ENCODE peak calls at places on chromosomes 5 and 9, in five cellular contexts. X, Q, N, W and T are unnamed samples.
A peak's percentile ranks its signal among the peaks of the same experiment; 100 is the strongest.

GRCh38 chr9:34458967-34459355 is 356 bp downstream of the DNAI1 start:
- DNase-seq in X (no peak), Q (peak; percentile 14), N (no peak), W (no peak), T (no peak)

GRCh38 chr5:10352404-10353240 is 873 bp upstream of the MARCHF6 start:
- DNase-seq in X (no peak), Q (peak; percentile 64), N (peak; percentile 80), W (peak; percentile 68), T (no peak)

GRCh38 chr5:149846021-149846420 is 98.6 kb downstream of the PDE6A start:
- DNase-seq in X (no peak), Q (no peak), N (no peak), W (no peak), T (no peak)

GRCh38 chr5:68834486-68834885 is 259.3 kb upstream of the SLC30A5 start:
- DNase-seq in X (no peak), Q (no peak), N (peak; percentile 88), W (no peak), T (no peak)

GRCh38 chr9:120999317-120999716 is 50.8 kb downstream of the C5 start:
- DNase-seq in X (no peak), Q (no peak), N (no peak), W (no peak), T (no peak)

GRCh38 chr9:97518909-97519307 is 17.4 kb downstream of the TMOD1 start:
- DNase-seq in X (no peak), Q (no peak), N (no peak), W (peak; percentile 90), T (no peak)

GRCh38 chr5:32443541-32444190 is 874 bp downstream of the ZFR start:
- DNase-seq in X (peak; percentile 43), Q (peak; percentile 74), N (peak; percentile 71), W (peak; percentile 76), T (peak; percentile 81)

GRCh38 chr5:67156976-67157583 is 39.5 kb downstream of the CD180 start:
- DNase-seq in X (peak; percentile 61), Q (peak; percentile 64), N (peak; percentile 49), W (no peak), T (peak; percentile 74)

GRCh38 chr5:156411-157072 is 34.8 kb upstream of the LRRC14B start:
- DNase-seq in X (no peak), Q (no peak), N (no peak), W (no peak), T (peak; percentile 35)
- H3K4me3 ChIP-seq in X (no peak overlapping the region), Q (no peak overlapping the region), N (no peak overlapping the region), W (no peak overlapping the region), T (no peak overlapping the region)

GRCh38 chr5:93591323-93591945 is 8.4 kb downstream of the NR2F1 start:
- DNase-seq in X (no peak), Q (no peak), N (no peak), W (no peak), T (no peak)

GRCh38 chr5:93588586-93589347 is 5.7 kb downstream of the NR2F1 start:
- DNase-seq in X (no peak), Q (no peak), N (no peak), W (no peak), T (no peak)

GRCh38 chr5:93589348-93589662 is 6.3 kb downstream of the NR2F1 start:
- DNase-seq in X (no peak), Q (no peak), N (no peak), W (no peak), T (no peak)

GRCh38 chr5:93589812-93590215 is 6.8 kb downstream of the NR2F1 start:
- DNase-seq in X (no peak), Q (no peak), N (no peak), W (no peak), T (no peak)

DNA sequence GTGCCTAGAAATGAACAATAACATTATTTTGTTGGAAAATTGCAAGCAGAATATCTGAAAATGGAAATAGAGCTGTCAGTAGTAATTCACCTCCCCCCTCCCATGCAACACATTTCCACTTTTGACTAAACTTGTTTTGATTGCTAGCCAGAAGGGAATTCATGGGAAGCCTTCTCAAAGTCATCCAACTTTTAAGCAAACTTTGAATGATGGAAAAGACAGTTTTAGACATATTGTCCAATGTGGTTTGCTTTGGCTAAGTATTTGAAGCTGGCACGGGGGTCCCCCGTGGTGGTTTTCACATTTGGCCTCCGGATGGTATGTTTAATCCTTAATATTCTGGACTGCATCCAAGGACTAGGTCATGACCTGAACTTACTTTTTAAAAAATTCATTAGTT is 7.5 kb downstream of the NR2F1 start:
- DNase-seq in X (no peak), Q (no peak), N (no peak), W (no peak), T (no peak)
- H3K36me3 ChIP-seq in X (no peaks in the 10 kb centered on the region), Q (no peaks in the 10 kb centered on the region), N (peaks cover 27% of the 10 kb centered on the region), W (no peaks in the 10 kb centered on the region), T (no peaks in the 10 kb centered on the region)

GRCh38 chr5:154895606-154896561 is 37.5 kb downstream of the CNOT8 start:
- DNase-seq in X (no peak), Q (no peak), N (no peak), W (no peak), T (no peak)
- H3K4me3 ChIP-seq in X (no peak overlapping the region), Q (no peak overlapping the region), N (no peak overlapping the region), W (no peak overlapping the region), T (no peak overlapping the region)

GRCh38 chr9:134138292-134138691 is 2.4 kb downstream of the WDR5 start:
- DNase-seq in X (no peak), Q (no peak), N (no peak), W (no peak), T (no peak)
- H3K36me3 ChIP-seq in X (peaks cover 48% of the 10 kb centered on the region), Q (peaks cover 15% of the 10 kb centered on the region), N (peaks cover 31% of the 10 kb centered on the region), W (peaks cover 37% of the 10 kb centered on the region), T (peaks cover 33% of the 10 kb centered on the region)

GRCh38 chr5:140827704-140828401 is at the start of gene PCDHA6:
- DNase-seq in X (no peak), Q (no peak), N (peak; percentile 28), W (no peak), T (no peak)
- H3K4me3 ChIP-seq in X (no peak within 1 kb of the TSS), Q (peak within 1 kb of the TSS; percentile 37), N (peak within 1 kb of the TSS; percentile 69), W (no peak within 1 kb of the TSS), T (no peak within 1 kb of the TSS)

DNA sequence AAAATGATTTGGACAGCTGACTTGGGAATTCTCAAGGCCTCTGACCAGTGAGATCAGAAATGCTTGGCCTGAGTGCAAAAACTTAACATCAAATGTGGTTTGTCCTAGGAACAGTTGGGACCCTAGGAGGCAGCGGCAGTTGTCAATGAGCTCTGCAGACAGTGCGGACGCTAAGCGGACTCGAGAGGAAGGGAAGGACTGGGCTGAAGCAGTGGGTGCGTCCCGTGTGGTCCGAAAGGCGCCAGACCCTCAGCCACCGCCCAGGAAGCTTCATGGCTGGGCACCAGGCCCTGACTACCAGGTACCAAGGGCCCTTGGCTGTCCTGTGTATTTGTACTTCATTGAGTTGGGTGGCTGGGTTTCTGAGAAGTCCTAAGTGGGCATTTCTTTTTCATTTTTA is 43.7 kb upstream of the POMT1 start:
- DNase-seq in X (no peak), Q (no peak), N (no peak), W (no peak), T (no peak)
- H3K36me3 ChIP-seq in X (peaks cover 96% of the 10 kb centered on the region), Q (peaks cover 85% of the 10 kb centered on the region), N (peaks cover 94% of the 10 kb centered on the region), W (peaks cover 100% of the 10 kb centered on the region), T (peaks cover 96% of the 10 kb centered on the region)

GRCh38 chr5:177357459-177358332 is at the start of gene RGS14:
- DNase-seq in X (peak; percentile 84), Q (no peak), N (no peak), W (no peak), T (no peak)
- H3K4me3 ChIP-seq in X (peak within 1 kb of the TSS; percentile 70), Q (no peak within 1 kb of the TSS), N (no peak within 1 kb of the TSS), W (peak within 1 kb of the TSS; percentile 43), T (no peak within 1 kb of the TSS)

DNA sequence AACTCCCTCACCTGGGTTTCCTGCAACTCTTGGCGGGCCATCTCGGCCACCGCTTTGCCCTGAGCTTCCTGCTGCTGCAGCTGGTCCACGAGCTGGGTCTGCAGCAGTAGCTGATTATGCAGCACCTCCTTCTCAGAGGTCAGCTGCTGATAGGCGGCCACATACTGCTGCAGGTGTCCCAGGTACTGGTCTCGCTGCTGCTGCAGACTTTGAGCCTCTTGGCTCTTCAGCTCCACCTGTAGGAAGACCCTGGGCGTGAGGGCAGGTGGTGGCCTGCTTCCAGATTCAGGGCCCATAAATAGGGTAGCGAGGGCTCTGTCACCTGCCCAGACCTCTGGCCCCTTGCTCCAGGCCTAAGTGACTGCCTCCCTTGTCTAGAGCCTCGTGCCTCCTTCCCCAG is 16.7 kb downstream of the GOLGA2 start:
- DNase-seq in X (no peak), Q (peak; percentile 72), N (no peak), W (no peak), T (peak; percentile 83)
- H3K36me3 ChIP-seq in X (peaks cover 65% of the 10 kb centered on the region), Q (peaks cover 4% of the 10 kb centered on the region), N (peaks cover 65% of the 10 kb centered on the region), W (peaks cover 83% of the 10 kb centered on the region), T (peaks cover 53% of the 10 kb centered on the region)

DNA sequence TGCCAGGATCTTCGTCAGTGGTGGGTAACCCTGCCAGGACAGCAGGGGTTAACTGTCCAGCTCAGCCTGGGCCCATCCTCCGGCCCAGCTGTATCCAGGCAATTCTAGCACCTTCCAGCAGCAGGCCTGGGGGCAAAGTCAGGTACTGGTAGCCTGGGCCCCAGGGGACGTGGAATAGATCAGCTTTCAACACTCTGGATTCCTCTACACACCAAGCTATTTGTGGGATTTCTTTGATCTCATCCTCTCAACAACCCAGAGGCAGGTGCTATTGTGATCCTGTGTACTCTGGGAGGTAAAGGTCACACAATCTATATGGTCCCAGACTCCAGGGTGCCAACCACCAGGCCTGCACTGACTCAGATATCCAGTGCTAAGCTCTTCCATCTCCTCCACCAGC is 8.7 kb upstream of the SPOUT1 start:
- DNase-seq in X (no peak), Q (no peak), N (no peak), W (no peak), T (no peak)
- H3K4me3 ChIP-seq in X (no peak overlapping the region), Q (no peak overlapping the region), N (no peak overlapping the region), W (no peak overlapping the region), T (no peak overlapping the region)